ENCODE peak calls at places on chromosomes 6 and 20, in seven cellular contexts. O is H1, C is PC-3, Q is GM23338, B is H9, W is OCI-LY7, K is GM12878. I is an unnamed sample.

GRCh38 chr20:49691818-49692568 is 21.7 kb downstream of the B4GALT5 start:
- DNase-seq in O (no peak), C (no peak), Q (no peak), B (no peak), W (no peak), K (no peak), I (no peak)

GRCh38 chr20:8749986-8750385 is 318.9 kb upstream of the PLCB4 start:
- DNase-seq in O (no peak), C (peak; percentile 33), Q (no peak), B (no peak), W (no peak), K (no peak), I (no peak)

GRCh38 chr20:12740647-12741046 is 268.1 kb upstream of the SPTLC3 start:
- DNase-seq in O (no peak), C (peak; percentile 8), Q (no peak), B (no peak), W (no peak), K (no peak), I (no peak)

GRCh38 chr6:106751501-106752252 is 122.3 kb downstream of the QRSL1 start:
- DNase-seq in O (no peak), C (peak; percentile 95), Q (no peak), B (peak; percentile 28), W (no peak), K (no peak), I (no peak)

GRCh38 chr6:41159415-41160082 is 3.4 kb downstream of the TREM2 start:
- DNase-seq in O (no peak), C (no peak), Q (no peak), B (no peak), W (no peak), K (no peak), I (no peak)

GRCh38 chr6:20412674-20413073 is 11.0 kb downstream of the E2F3 start:
- DNase-seq in O (no peak), C (no peak), Q (no peak), B (no peak), W (no peak), K (no peak), I (no peak)

GRCh38 chr20:23446505-23446904 is 6.2 kb downstream of the CST11 start:
- DNase-seq in O (no peak), C (peak; percentile 60), Q (peak; percentile 79), B (peak; percentile 75), W (peak; percentile 45), K (peak; percentile 11), I (no peak)

GRCh38 chr6:21869085-21869771 is 275.7 kb downstream of the SOX4 start:
- DNase-seq in O (no peak), C (peak; percentile 85), Q (no peak), B (no peak), W (no peak), K (no peak), I (no peak)

GRCh38 chr20:37890108-37890507 is 12.8 kb upstream of the VSTM2L start:
- DNase-seq in O (no peak), C (no peak), Q (no peak), B (no peak), W (no peak), K (peak; percentile 26), I (no peak)

GRCh38 chr6:163536770-163537169 is 122.3 kb downstream of the QKI start:
- DNase-seq in O (no peak), C (peak; percentile 44), Q (no peak), B (no peak), W (no peak), K (no peak), I (no peak)

GRCh38 chr20:14148042-14148441 is 152.7 kb downstream of the MACROD2 start:
- DNase-seq in O (no peak), C (no peak), Q (no peak), B (no peak), W (no peak), K (no peak), I (no peak)

GRCh38 chr6:152295346-152295745 is 341.8 kb downstream of the SYNE1 start:
- DNase-seq in O (no peak), C (peak; percentile 47), Q (no peak), B (no peak), W (no peak), K (no peak), I (no peak)

GRCh38 chr20:58709013-58709702 is 16.6 kb downstream of the NPEPL1 start:
- DNase-seq in O (no peak), C (no peak), Q (no peak), B (no peak), W (no peak), K (no peak), I (no peak)

GRCh38 chr20:62776692-62777527 is 19.4 kb upstream of the MRGBP start:
- DNase-seq in O (no peak), C (peak; percentile 62), Q (peak; percentile 67), B (peak; percentile 81), W (peak; percentile 86), K (peak; percentile 21), I (peak; percentile 89)

GRCh38 chr6:85997206-85997605 is 354.5 kb upstream of the SYNCRIP start:
- DNase-seq in O (no peak), C (no peak), Q (no peak), B (no peak), W (peak; percentile 4), K (no peak), I (peak; percentile 34)

GRCh38 chr6:69090132-69090531 is 455.1 kb downstream of the ADGRB3 start:
- DNase-seq in O (no peak), C (no peak), Q (no peak), B (no peak), W (no peak), K (no peak), I (no peak)

GRCh38 chr20:63701329-63702035 is 5.0 kb downstream of the TNFRSF6B start:
- DNase-seq in O (no peak), C (no peak), Q (no peak), B (no peak), W (no peak), K (no peak), I (no peak)

GRCh38 chr6:29926081-29926794 is 16.1 kb upstream of the HLA-A start:
- DNase-seq in O (no peak), C (no peak), Q (peak; percentile 64), B (no peak), W (no peak), K (no peak), I (peak; percentile 37)

GRCh38 chr20:64223526-64224067 is 32.0 kb upstream of the PCMTD2 start:
- DNase-seq in O (peak; percentile 63), C (no peak), Q (peak; percentile 92), B (peak; percentile 90), W (peak; percentile 49), K (no peak), I (no peak)

DNA sequence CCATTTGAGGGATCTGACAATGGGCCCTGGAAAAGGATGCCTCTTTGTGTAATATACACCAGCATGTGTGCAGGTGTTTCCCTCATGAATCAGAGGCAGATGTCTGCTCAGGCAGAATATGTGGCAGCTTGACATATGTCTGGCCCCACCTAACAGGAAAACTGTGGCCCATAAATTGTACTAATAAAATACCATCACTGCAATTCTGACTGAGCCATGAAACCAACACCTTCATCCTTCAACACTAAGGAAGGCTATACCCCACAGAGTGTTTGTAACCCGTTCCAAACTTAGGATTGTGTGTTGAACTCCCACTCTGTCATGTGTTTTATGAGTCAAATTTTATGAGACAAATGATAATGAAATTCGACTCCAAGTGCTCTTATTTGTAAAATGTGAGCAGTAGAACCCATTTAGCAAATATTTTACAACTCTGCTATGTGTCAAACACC is 22.7 kb downstream of the LAMA4 start:
- DNase-seq in O (no peak), C (peak; percentile 80), Q (no peak), B (no peak), W (no peak), K (no peak), I (no peak)
- H3K79me2 ChIP-seq in O (no peaks in the 10 kb centered on the region), C (no peaks in the 10 kb centered on the region), Q (no peaks in the 10 kb centered on the region), B (no peaks in the 10 kb centered on the region), W (no peaks in the 10 kb centered on the region), K (no peaks in the 10 kb centered on the region), I (no peaks in the 10 kb centered on the region)

GRCh38 chr6:17585766-17586502 is 14.2 kb upstream of the FAM8A1 start:
- DNase-seq in O (no peak), C (peak; percentile 74), Q (peak; percentile 81), B (peak; percentile 68), W (peak; percentile 16), K (no peak), I (no peak)

GRCh38 chr6:17588011-17588410 is 12.1 kb upstream of the FAM8A1 start:
- DNase-seq in O (no peak), C (no peak), Q (no peak), B (no peak), W (no peak), K (no peak), I (no peak)

GRCh38 chr6:17583811-17584210 is 16.3 kb upstream of the FAM8A1 start:
- DNase-seq in O (no peak), C (no peak), Q (no peak), B (no peak), W (no peak), K (no peak), I (no peak)

GRCh38 chr6:17580518-17581048 is 19.5 kb upstream of the FAM8A1 start:
- DNase-seq in O (no peak), C (peak; percentile 42), Q (peak; percentile 79), B (peak; percentile 46), W (no peak), K (no peak), I (no peak)

GRCh38 chr6:17584241-17584803 is 15.8 kb upstream of the FAM8A1 start:
- DNase-seq in O (no peak), C (peak; percentile 75), Q (peak; percentile 80), B (no peak), W (peak; percentile 62), K (no peak), I (no peak)
- TF ChIP-seq CTCF in O (peak; percentile 55), C (peak; percentile 96), Q (peak; percentile 77), B (peak; percentile 94), W (peak; percentile 100), K (peak; percentile 58), I (peak; percentile 62)

DNA sequence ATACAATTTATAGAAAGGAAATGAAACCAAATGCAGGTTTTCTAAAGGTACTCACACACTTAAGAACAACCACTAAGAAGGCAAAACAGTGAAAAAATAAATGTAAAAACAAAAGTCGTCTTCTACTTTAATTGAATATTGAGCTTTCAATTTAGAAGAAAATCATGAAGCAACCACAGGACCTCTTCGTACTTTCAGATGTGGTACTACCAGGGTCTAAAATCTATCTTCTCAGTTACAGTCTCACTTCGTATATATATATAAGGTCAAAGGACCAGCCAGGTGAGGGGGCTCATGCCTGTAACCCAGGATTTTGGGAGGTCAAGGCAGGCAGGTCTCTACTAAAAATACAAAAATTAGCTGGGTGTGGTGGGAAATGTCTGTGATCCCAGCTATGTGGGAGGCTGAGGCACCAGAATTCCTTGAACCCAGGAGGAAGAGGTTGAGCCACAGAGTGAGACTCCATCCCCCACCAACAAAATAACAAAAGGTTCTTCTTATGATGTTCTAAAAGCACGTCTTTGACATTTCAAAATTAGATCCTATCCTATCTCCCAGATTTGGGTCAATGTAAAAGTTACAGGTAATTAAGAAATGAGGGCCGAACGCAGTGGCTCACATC is 12.5 kb downstream of the ROMO1 start:
- DNase-seq in O (no peak), C (no peak), Q (no peak), B (no peak), W (no peak), K (no peak), I (no peak)
- H3K79me2 ChIP-seq in O (peaks cover 55% of the 10 kb centered on the region), C (peaks cover 68% of the 10 kb centered on the region), Q (peaks cover 73% of the 10 kb centered on the region), B (no peaks in the 10 kb centered on the region), W (peaks cover 87% of the 10 kb centered on the region), K (peaks cover 38% of the 10 kb centered on the region), I (peaks cover 96% of the 10 kb centered on the region)

DNA sequence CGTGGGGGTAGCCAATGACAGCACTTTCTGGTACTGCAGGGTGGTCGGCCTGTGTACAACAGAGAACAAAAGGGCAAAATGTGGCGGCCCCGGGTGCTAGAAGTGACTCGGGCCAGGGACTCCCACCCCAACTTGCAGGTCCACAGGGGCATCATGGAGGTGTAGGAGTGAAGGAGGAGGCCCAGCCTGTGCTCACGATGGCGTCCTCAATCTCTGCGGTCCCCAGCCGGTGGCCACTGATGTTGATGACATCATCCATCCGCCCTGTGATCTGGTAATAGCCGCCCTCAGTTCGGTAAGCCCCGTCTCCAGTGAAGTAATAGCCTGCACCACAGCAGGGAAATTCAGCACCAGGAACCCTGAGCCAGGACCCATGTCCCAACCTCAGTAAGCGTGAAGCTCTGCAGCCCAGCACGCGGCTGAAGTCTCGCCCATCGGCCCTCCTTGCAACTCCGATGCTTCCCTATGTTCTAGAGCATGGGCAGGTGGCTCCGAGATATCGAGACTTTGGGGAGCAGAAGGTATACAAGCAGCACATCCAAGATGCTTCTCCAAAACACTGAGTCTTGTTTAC is 20.2 kb upstream of the APMAP start:
- DNase-seq in O (no peak), C (no peak), Q (no peak), B (no peak), W (no peak), K (no peak), I (no peak)
- TF ChIP-seq CTCF in O (no peak), C (no peak), Q (no peak), B (no peak), W (no peak), K (no peak), I (no peak)